ENCODE peak calls at places on chromosomes 12 and 14, in six cellular contexts. B is B cell, C is lower leg skin, R is fibroblast of lung, X is GM12878, Q is A673. M is an unnamed sample.

GRCh38 chr14:37598085-37598972 is 2.9 kb downstream of the TTC6 start:
- DNase-seq in C (no peak), B (no peak), R (no peak), Q (no peak), X (no peak), M (no peak)

GRCh38 chr12:32499048-32499447 is 99.7 kb downstream of the FGD4 start:
- DNase-seq in R (no peak), B (no peak), Q (no peak), X (no peak), C (no peak), M (no peak)

GRCh38 chr12:114414866-114415524 is 9.1 kb upstream of the TBX5 start:
- DNase-seq in Q (no peak), R (peak; percentile 39), B (no peak), C (no peak), X (no peak), M (no peak)

GRCh38 chr14:54175298-54175942 is 218.8 kb upstream of the BMP4 start:
- DNase-seq in X (peak; percentile 16), C (no peak), B (peak; percentile 63), R (peak; percentile 83), Q (peak; percentile 88), M (peak; percentile 46)

GRCh38 chr12:32151081-32151480 is 44.4 kb downstream of the BICD1 start:
- DNase-seq in Q (no peak), X (no peak), B (no peak), R (no peak), C (no peak), M (no peak)

GRCh38 chr12:62260733-62261683 is 804 bp downstream of the USP15 start:
- DNase-seq in B (peak; percentile 86), X (peak; percentile 73), R (peak; percentile 40), C (peak; percentile 88), Q (peak; percentile 52), M (peak; percentile 47)

GRCh38 chr14:69571879-69572633 is 2.6 kb downstream of the CCDC177 start:
- DNase-seq in X (no peak), R (peak; percentile 14), C (no peak), B (peak; percentile 30), Q (peak; percentile 59), M (no peak)

GRCh38 chr12:10331642-10332239 is 24.1 kb downstream of the KLRD1 start:
- DNase-seq in C (no peak), R (peak; percentile 76), X (no peak), Q (peak; percentile 60), B (peak; percentile 47), M (peak; percentile 43)

GRCh38 chr14:102917469-102918211 is 4.8 kb upstream of the AMN start:
- DNase-seq in B (peak; percentile 80), X (no peak), Q (peak; percentile 78), R (peak; percentile 39), C (no peak), M (peak; percentile 84)

GRCh38 chr12:49609059-49609874 is 3.8 kb upstream of the FAM186B start:
- DNase-seq in C (no peak), Q (no peak), X (no peak), B (no peak), R (no peak), M (no peak)

GRCh38 chr14:46054526-46054925 is 597.1 kb downstream of the RPL10L start:
- DNase-seq in Q (no peak), B (no peak), X (no peak), C (no peak), R (peak; percentile 72), M (no peak)

GRCh38 chr12:25784669-25785068 is 173.8 kb upstream of the RASSF8 start:
- DNase-seq in B (no peak), X (no peak), C (no peak), Q (no peak), R (no peak), M (no peak)

GRCh38 chr12:78316656-78317055 is 486.0 kb downstream of the NAV3 start:
- DNase-seq in X (no peak), R (no peak), Q (peak; percentile 60), B (no peak), C (no peak), M (no peak)

GRCh38 chr12:124321040-124321481 is 26.2 kb downstream of the RFLNA start:
- DNase-seq in Q (peak; percentile 56), X (peak; percentile 24), R (peak; percentile 25), C (peak; percentile 93), B (peak; percentile 51), M (peak; percentile 85)

GRCh38 chr14:68668028-68668427 is 124.8 kb downstream of the ZFP36L1 start:
- DNase-seq in Q (no peak), B (no peak), C (peak; percentile 73), X (no peak), R (no peak), M (no peak)

GRCh38 chr12:54890339-54890738 is 36.0 kb downstream of the MUCL1 start:
- DNase-seq in Q (no peak), X (no peak), C (no peak), R (no peak), B (no peak), M (no peak)

GRCh38 chr14:59281613-59282012 is 93.1 kb downstream of the DAAM1 start:
- DNase-seq in X (no peak), B (no peak), R (peak; percentile 76), C (no peak), Q (no peak), M (no peak)

GRCh38 chr14:50082784-50083466 is 33.4 kb downstream of the VCPKMT start:
- DNase-seq in B (peak; percentile 88), R (peak; percentile 36), C (peak; percentile 57), X (peak; percentile 92), Q (no peak), M (peak; percentile 84)

GRCh38 chr12:70936414-70936813 is 15.9 kb upstream of the PTPRR start:
- DNase-seq in R (no peak), X (no peak), Q (no peak), B (no peak), C (no peak), M (no peak)

GRCh38 chr12:22624573-22624907 is 431 bp upstream of the ETNK1 start:
- DNase-seq in X (no peak), B (no peak), C (no peak), R (no peak), Q (no peak), M (no peak)

GRCh38 chr14:26887842-26888241 is 290.0 kb upstream of the NOVA1 start:
- DNase-seq in B (no peak), X (no peak), C (peak; percentile 89), R (no peak), Q (no peak), M (no peak)

GRCh38 chr12:106297681-106298080 is 4.9 kb upstream of the TCP11L2 start:
- DNase-seq in R (no peak), Q (no peak), B (peak; percentile 28), C (no peak), X (no peak), M (no peak)

GRCh38 chr12:84946753-84947152 is 34.2 kb upstream of the SLC6A15 start:
- DNase-seq in R (no peak), X (no peak), Q (no peak), C (no peak), B (no peak), M (no peak)

GRCh38 chr14:32662234-32662633 is 276.4 kb upstream of the NPAS3 start:
- DNase-seq in Q (no peak), C (no peak), R (no peak), B (no peak), X (no peak), M (no peak)

GRCh38 chr12:121209629-121210572 is at the start of gene P2RX4:
- DNase-seq in B (peak; percentile 92), X (peak; percentile 44), C (peak; percentile 97), R (peak; percentile 77), Q (peak; percentile 88), M (peak; percentile 96)

GRCh38 chr14:21248739-21249411 is 20.4 kb downstream of the HNRNPC start:
- DNase-seq in C (no peak), X (no peak), B (no peak), Q (no peak), R (no peak), M (no peak)

GRCh38 chr12:19189522-19189921 is 60.0 kb downstream of the PLEKHA5 start:
- DNase-seq in B (no peak), X (no peak), C (no peak), Q (no peak), R (no peak), M (no peak)

DNA sequence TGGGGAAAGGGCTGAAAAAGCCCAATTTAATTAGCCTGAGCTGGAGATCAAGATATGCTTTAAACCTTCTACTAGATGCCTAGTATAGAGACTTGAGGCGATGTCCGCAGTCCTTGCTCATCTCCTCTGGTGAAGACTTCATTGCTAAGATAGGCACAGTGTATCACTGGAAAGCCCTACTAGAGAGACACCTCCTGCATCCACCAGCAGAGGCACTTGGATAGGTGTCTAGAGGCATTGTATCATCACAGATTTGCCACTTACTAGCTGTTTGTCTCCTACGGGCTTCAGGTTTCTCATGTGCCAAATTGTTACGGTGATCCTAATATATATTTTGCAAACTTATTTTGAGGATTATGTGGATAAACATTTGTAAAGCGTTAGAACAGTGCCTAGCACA is 1048.5 kb downstream of the GALC start:
- DNase-seq in R (no peak), X (no peak), C (no peak), B (no peak), Q (peak; percentile 33), M (no peak)
- TF ChIP-seq CTCF in R (no peak), X (no peak), C (no peak), B (no peak), Q (peak; percentile 12), M (no peak)

DNA sequence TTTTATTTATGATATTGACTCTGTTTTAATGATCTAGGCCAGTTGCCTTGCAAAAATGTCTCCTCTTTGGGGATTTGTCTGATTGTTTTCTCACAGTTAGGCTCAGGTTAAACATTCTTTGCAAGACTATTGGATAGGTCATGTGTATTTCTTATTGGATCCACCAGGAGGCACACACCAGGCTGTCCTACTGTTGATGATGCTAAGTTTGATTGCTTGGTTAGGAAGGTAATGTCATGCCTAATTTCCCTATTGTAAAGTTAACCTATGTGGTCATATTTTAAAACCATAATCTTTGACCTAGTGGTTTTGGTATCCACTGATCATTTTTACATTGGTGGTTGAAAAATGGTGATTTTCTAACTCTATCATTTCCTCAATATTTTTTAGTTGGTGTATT is 137.1 kb downstream of the BRMS1L start:
- DNase-seq in Q (peak; percentile 31), R (no peak), C (no peak), X (no peak), B (no peak), M (no peak)
- TF ChIP-seq CTCF in Q (peak; percentile 51), R (peak; percentile 11), C (no peak), X (peak; percentile 33), B (no peak), M (peak; percentile 21)

GRCh38 chr14:104985675-104986486 is at the start of gene CLBA1:
- DNase-seq in R (peak; percentile 86), X (peak; percentile 55), B (peak; percentile 98), Q (peak; percentile 94), C (peak; percentile 97), M (peak; percentile 100)
- TF ChIP-seq CTCF in R (no peak), X (no peak), B (no peak), Q (no peak), C (no peak), M (no peak)

DNA sequence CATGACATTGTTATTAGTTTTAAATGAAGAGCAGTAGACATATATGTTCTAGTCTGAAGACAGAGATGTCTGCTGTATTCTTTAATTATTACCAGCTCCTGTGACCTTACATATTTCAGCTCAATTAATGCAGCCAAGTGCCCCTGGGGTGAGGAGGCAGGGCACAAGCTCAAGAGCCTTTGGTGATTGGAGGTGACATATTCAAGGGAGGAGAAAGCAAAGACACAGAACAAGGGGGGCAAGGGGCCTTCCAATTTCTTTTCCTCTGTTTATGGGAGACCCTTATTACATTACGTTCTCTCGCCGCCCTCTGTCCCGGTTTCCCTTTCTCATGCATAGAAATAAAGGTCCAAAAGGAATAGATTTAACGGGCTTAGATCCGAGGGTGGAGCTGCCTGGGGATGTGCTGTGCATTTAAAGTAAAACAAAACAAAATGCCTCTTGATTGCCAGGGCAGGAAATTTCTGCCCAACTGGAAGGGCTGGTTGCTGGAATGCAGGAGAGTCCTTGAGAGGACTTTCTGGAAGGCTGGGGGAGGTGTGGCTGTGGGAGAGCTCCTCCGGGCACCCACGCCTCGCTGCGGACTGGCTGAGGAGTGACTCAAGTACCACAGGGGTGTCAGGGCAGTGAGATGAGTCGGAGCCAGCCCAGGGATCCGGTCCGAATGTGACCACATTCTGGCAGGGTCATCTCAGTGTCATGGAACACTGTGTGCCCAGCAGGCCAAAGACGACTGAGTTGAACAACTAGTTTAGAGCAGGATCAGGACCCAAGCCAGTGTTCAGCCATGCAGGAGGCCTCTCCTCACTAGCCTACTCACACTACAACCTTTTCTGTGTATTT is 32.1 kb upstream of the GSG1 start:
- DNase-seq in X (no peak), R (peak; percentile 92), B (no peak), Q (no peak), C (peak; percentile 95), M (no peak)
- TF ChIP-seq CTCF in X (no peak), R (no peak), B (no peak), Q (no peak), C (no peak), M (no peak)